ENCODE peak calls at places on chromosomes 13 and 19, in six cellular contexts. R is posterior cingulate gyrus; H is esophagus squamous epithelium; Q is GM23248; B is NCI-H460; Z is stimulated activated CD4-positive, alpha-beta T cell treated with anti-CD3 and anti-CD28 coated beads, Interleukin-2, amount 100 ng/mL, for 48 hours. D is an unnamed sample.

GRCh38 chr19:39995794-39996193 is 1.1 kb upstream of the ZNF546 start:
- DNase-seq in R (no peak), H (no peak), Q (no peak), B (no peak), Z (no peak), D (no peak)

GRCh38 chr13:90686438-90686837 is 661.0 kb upstream of the MIR17HG start:
- DNase-seq in R (no peak), H (no peak), Q (peak; percentile 93), B (no peak), Z (no peak), D (no peak)

GRCh38 chr19:38970664-38971532 is 4.6 kb downstream of the FBXO17 start:
- DNase-seq in R (no peak), H (no peak), Q (peak; percentile 53), B (no peak), Z (no peak), D (no peak)

GRCh38 chr19:46002678-46003275 is 7.5 kb downstream of the CCDC61 start:
- DNase-seq in R (peak; percentile 81), H (no peak), Q (no peak), B (no peak), Z (no peak), D (no peak)

GRCh38 chr13:50594276-50594970 is 249.1 kb downstream of the DLEU7 start:
- DNase-seq in R (no peak), H (no peak), Q (no peak), B (no peak), Z (peak; percentile 20), D (no peak)

GRCh38 chr13:98252931-98253470 is 75.9 kb upstream of the RNF113B start:
- DNase-seq in R (no peak), H (no peak), Q (peak; percentile 83), B (no peak), Z (no peak), D (no peak)

GRCh38 chr19:4083677-4084546 is 17.2 kb upstream of the ZBTB7A start:
- DNase-seq in R (no peak), H (no peak), Q (no peak), B (no peak), Z (no peak), D (no peak)

GRCh38 chr19:29532956-29533355 is 7.2 kb downstream of the VSTM2B start:
- DNase-seq in R (peak; percentile 51), H (no peak), Q (no peak), B (no peak), Z (no peak), D (no peak)

GRCh38 chr13:110354715-110355473 is 47.8 kb downstream of the COL4A2 start:
- DNase-seq in R (no peak), H (no peak), Q (peak; percentile 13), B (no peak), Z (no peak), D (no peak)

GRCh38 chr19:30692517-30692870 is 320.3 kb downstream of the ZNF536 start:
- DNase-seq in R (no peak), H (no peak), Q (peak; percentile 60), B (no peak), Z (no peak), D (no peak)

GRCh38 chr13:99103536-99103935 is 97.1 kb upstream of the UBAC2 start:
- DNase-seq in R (no peak), H (no peak), Q (peak; percentile 11), B (no peak), Z (no peak), D (no peak)

GRCh38 chr19:1399745-1400144 is 1.6 kb downstream of the GAMT start:
- DNase-seq in R (peak; percentile 78), H (no peak), Q (no peak), B (no peak), Z (no peak), D (no peak)

GRCh38 chr13:51315658-51316057 is 23.8 kb upstream of the SERPINE3 start:
- DNase-seq in R (no peak), H (no peak), Q (peak; percentile 53), B (no peak), Z (no peak), D (no peak)

GRCh38 chr19:1478934-1479707 is at the start of gene C19orf25:
- DNase-seq in R (peak; percentile 99), H (peak; percentile 56), Q (peak; percentile 98), B (peak; percentile 89), Z (peak; percentile 88), D (peak; percentile 82)

GRCh38 chr13:35478384-35479222 is 2.1 kb upstream of the MAB21L1 start:
- DNase-seq in R (peak; percentile 80), H (no peak), Q (no peak), B (no peak), Z (no peak), D (no peak)

GRCh38 chr13:101115762-101116161 is 300.5 kb downstream of the NALCN start:
- DNase-seq in R (no peak), H (no peak), Q (peak; percentile 31), B (no peak), Z (no peak), D (no peak)

GRCh38 chr13:73809561-73809960 is 324.6 kb downstream of the KLF12 start:
- DNase-seq in R (no peak), H (no peak), Q (peak; percentile 43), B (no peak), Z (no peak), D (no peak)

GRCh38 chr13:25859528-25859927 is 192.3 kb downstream of the SHISA2 start:
- DNase-seq in R (no peak), H (no peak), Q (no peak), B (no peak), Z (no peak), D (no peak)

GRCh38 chr13:68199271-68199670 is 969.1 kb upstream of the PCDH9 start:
- DNase-seq in R (no peak), H (no peak), Q (no peak), B (no peak), Z (no peak), D (no peak)

GRCh38 chr19:8510589-8511115 is 3.3 kb downstream of the ZNF414 start:
- DNase-seq in R (no peak), H (no peak), Q (no peak), B (no peak), Z (no peak), D (no peak)

GRCh38 chr19:54691582-54692293 is 29.0 kb downstream of the LILRB4 start:
- DNase-seq in R (no peak), H (no peak), Q (no peak), B (no peak), Z (no peak), D (no peak)

GRCh38 chr13:60229708-60230272 is 66.1 kb upstream of the DIAPH3 start:
- DNase-seq in R (no peak), H (no peak), Q (peak; percentile 15), B (no peak), Z (no peak), D (no peak)

GRCh38 chr13:91247768-91248167 is 99.7 kb upstream of the MIR17HG start:
- DNase-seq in R (no peak), H (no peak), Q (peak; percentile 1), B (no peak), Z (no peak), D (no peak)

D was measured in naive thymus-derived CD8-positive, alpha-beta T cell.